ENCODE peak calls at places on chromosomes 13 and 19, in five cellular contexts. D, L, C, X and Z are unnamed samples.

GRCh38 chr13:75871059-75871458 is 234.9 kb downstream of the LMO7 start:
- DNase-seq in X (no peak), D (no peak), L (no peak), C (no peak), Z (no peak)

GRCh38 chr19:54201980-54202379 is 1.3 kb downstream of the RPS9 start:
- DNase-seq in X (no peak), L (no peak), C (no peak), D (no peak), Z (no peak)

GRCh38 chr19:4555657-4556561 is 3.6 kb downstream of the SEMA6B start:
- DNase-seq in D (no peak), L (no peak), X (no peak), C (no peak), Z (no peak)

GRCh38 chr19:9966024-9966423 is 29.7 kb upstream of the OLFM2 start:
- DNase-seq in X (no peak), D (no peak), C (no peak), L (no peak), Z (no peak)

GRCh38 chr13:106526748-106527488 is 8.5 kb downstream of the EFNB2 start:
- DNase-seq in X (no peak), D (no peak), L (no peak), C (no peak), Z (no peak)

GRCh38 chr13:45466359-45466758 is 1.6 kb downstream of the COG3 start:
- DNase-seq in D (no peak), L (no peak), C (no peak), X (no peak), Z (no peak)

GRCh38 chr13:110555601-110556223 is 5.8 kb downstream of the RAB20 start:
- DNase-seq in X (no peak), D (no peak), C (peak; percentile 70), L (no peak), Z (no peak)

GRCh38 chr19:46015961-46016425 is 6.9 kb downstream of the PGLYRP1 start:
- DNase-seq in D (peak; percentile 19), C (no peak), X (no peak), L (no peak), Z (no peak)

GRCh38 chr19:45470147-45471081 is 2.6 kb downstream of the FOSB start:
- DNase-seq in C (no peak), D (no peak), L (no peak), X (no peak), Z (no peak)

GRCh38 chr13:112968910-112969691 is at the start of gene MCF2L:
- DNase-seq in C (peak; percentile 56), D (no peak), L (peak; percentile 5), X (peak; percentile 78), Z (no peak)
- TF ChIP-seq CTCF in C (no peak), D (no peak), L (peak; percentile 26), X (peak; percentile 74), Z (peak; percentile 30)

DNA sequence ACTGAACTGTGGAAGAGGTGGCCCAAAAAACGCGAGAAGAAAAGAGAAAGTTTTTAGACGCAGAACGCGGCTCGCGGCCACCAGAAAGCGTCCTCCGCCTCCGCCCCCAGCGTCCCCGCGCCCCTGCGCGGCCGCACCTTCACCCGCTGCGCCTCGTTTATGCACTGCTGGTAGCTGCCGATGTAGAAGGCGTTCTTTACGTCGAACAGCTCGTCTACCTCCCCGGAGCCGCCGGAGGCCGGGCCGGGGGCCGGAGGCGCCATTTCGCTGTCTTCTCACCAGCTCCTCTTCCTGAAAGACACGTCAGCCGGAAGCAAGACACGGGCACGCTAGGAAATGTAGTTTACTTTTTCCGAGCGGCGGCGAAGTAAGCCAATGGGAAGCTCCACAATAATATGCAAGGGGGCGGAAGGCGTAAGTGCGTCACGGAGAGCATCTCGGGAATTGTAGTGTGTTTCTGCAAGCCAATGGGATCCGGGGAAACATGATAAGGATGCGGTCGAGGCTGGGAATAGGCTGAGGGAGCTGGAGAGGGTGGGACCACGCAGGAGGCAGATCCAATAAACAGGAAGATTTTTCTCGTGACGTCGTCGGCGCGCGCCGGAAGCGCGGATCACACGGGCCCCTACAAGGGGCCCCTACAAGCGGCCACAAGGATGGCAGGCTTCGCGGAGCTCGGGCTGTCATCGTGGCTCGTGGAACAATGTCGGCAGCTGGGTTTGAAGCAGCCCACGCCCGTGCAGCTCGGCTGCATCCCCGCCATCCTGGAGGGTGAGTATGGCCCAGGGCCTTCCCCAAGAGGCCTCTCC is at the start of the genes COPE and DDX49:
- DNase-seq in L (peak; percentile 99), X (peak; percentile 97), C (peak; percentile 97), D (peak; percentile 90), Z (peak; percentile 84)
- TF ChIP-seq CTCF in L (no peak), X (no peak), C (no peak), D (no peak), Z (no peak)

DNA sequence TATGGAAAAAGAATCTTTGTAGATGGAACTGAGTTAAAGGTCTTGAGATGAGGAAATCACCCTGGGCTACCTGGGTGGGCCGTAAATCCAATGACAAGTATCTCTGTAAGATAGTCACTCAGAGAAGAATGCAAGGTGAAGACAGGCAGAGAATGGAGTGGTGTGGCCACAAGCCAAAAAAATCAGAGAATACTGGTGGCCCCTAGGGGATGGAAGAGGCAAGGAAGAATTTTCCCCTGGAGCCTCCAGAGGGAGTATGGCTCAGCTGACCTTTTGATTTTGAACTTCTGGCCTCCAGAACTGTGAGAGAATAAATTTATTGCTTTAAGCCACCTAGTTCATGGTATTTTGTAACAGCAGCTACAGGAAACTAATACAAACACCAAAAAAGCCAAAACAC is 32.7 kb upstream of the CSNK1A1L start:
- DNase-seq in D (no peak), L (no peak), X (no peak), C (no peak), Z (no peak)
- TF ChIP-seq CTCF in D (no peak), L (peak; percentile 36), X (peak; percentile 24), C (no peak), Z (peak; percentile 25)

GRCh38 chr13:100751826-100752225 is 77.2 kb upstream of the TMTC4 start:
- DNase-seq in D (no peak), L (no peak), X (no peak), C (no peak), Z (no peak)
- TF ChIP-seq CTCF in D (no peak), L (no peak), X (peak; percentile 14), C (no peak), Z (no peak)

GRCh38 chr19:42228640-42229039 is 8.5 kb downstream of the ZNF526 start:
- DNase-seq in C (no peak), L (no peak), X (peak; percentile 79), D (no peak), Z (no peak)

GRCh38 chr19:42232435-42232834 is 10.0 kb downstream of the GSK3A start:
- DNase-seq in C (no peak), D (no peak), L (no peak), X (no peak), Z (no peak)

GRCh38 chr19:42229855-42230331 is 9.8 kb downstream of the ZNF526 start:
- DNase-seq in L (no peak), X (peak; percentile 91), D (no peak), C (no peak), Z (no peak)

GRCh38 chr19:42226886-42227285 is 6.8 kb downstream of the ZNF526 start:
- DNase-seq in X (no peak), C (no peak), D (no peak), L (no peak), Z (no peak)

DNA sequence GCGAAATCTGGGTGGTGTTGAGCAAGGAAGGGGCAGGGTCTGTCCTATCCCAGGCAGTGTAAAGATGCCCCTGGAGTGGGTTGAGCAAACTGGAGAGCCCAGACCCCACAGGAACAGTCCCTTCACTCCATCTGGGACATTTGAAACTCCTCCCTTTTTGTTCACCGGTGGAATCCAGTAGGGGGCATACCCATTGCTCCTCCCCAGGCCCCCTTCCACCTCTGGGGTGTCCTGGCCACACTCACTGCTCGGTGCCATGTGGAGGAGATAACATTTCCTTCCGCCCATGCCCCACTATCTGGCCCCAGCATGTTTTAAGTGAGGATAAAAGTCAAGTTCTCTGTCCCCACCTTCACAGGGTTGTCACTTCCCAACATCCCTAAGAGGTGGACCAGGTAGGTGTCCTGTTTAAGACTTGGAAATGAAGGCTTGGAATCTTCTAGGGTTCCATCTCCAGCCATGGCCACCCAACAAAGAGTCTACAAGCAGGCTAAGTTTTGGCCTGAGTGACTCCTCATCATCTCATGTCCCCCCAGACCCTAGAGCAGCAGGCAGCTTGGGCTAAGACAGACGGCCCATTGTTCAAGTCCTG is 9.2 kb downstream of the ZNF526 start:
- DNase-seq in D (no peak), C (no peak), L (no peak), X (no peak), Z (no peak)
- TF ChIP-seq CTCF in D (no peak), C (no peak), L (peak; percentile 16), X (no peak), Z (no peak)

GRCh38 chr19:7004313-7004931 is 16.8 kb downstream of the MBD3L2B start:
- DNase-seq in C (no peak), X (peak; percentile 14), D (peak; percentile 11), L (peak; percentile 5), Z (no peak)
- TF ChIP-seq CTCF in C (no peak), X (peak; percentile 38), D (peak; percentile 86), L (peak; percentile 77), Z (peak; percentile 63)

DNA sequence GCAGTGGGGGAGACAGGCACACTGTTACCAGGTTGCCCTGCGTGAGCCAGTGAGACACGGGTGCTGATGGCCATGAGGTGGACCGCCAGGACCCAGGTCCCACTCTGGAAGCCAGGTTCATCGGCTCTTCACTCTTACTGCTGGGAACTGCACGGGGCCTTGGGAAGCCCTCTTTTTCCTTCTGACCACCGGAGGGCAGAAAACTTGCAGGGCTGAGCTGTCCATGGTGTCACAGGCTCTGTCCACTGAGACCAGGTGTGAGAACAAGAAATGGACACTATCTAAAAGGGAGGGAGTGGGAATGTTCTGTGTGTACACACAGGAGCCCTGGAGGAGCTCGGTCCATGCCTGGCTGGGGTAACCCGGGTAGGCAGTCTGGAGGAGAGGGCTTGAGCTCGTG is 93.4 kb downstream of the UQCRFS1 start:
- DNase-seq in D (peak; percentile 56), L (no peak), X (no peak), C (no peak), Z (peak; percentile 17)
- TF ChIP-seq CTCF in D (peak; percentile 26), L (no peak), X (no peak), C (no peak), Z (peak; percentile 59)

GRCh38 chr19:11155373-11156120 is at the start of gene SPC24:
- DNase-seq in L (peak; percentile 96), X (peak; percentile 98), C (peak; percentile 94), D (peak; percentile 92), Z (peak; percentile 91)
- TF ChIP-seq CTCF in L (no peak), X (no peak), C (no peak), D (no peak), Z (no peak)

DNA sequence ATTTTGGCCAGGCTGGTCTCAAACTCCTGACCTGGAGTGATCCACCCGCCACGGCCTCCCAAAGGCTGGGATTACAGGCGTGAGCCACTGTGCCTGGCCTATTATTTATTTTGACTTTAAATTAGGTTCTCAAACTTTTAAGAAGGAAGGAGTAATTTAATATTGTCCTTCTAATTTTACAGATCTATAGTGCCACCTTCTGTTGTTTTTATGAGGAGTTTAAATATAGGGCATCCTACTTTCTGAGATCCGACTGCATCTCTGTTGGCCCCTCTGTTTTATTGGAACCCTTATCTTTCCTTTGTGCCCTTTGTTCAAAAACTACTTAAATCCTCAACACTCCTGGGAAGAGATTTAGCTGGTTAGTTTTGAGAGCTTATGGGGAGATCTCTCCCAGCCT is 25.4 kb upstream of the ZMYM5 start:
- DNase-seq in X (no peak), C (no peak), D (no peak), L (no peak), Z (no peak)
- TF ChIP-seq CTCF in X (no peak), C (no peak), D (no peak), L (no peak), Z (no peak)